ENCODE peak calls at places on chromosomes 6 and 20, in seven cellular contexts. M, H, D, J, X, N and L are unnamed samples.

GRCh38 chr6:35181313-35181932 is 32.3 kb upstream of the SCUBE3 start:
- DNase-seq in M (no peak), H (no peak), D (no peak), J (no peak), X (no peak), N (no peak), L (no peak)

GRCh38 chr6:157246048-157246630 is 77.2 kb downstream of the TMEM242 start:
- DNase-seq in M (no peak), H (no peak), D (no peak), J (no peak), X (no peak), N (no peak), L (no peak)

GRCh38 chr20:58760881-58761280 is 68.3 kb downstream of the NPEPL1 start:
- DNase-seq in M (no peak), H (no peak), D (no peak), J (no peak), X (no peak), N (peak; percentile 99), L (no peak)

GRCh38 chr20:34390769-34391447 is 27.8 kb downstream of the ITCH start:
- DNase-seq in M (no peak), H (no peak), D (no peak), J (no peak), X (peak; percentile 33), N (peak; percentile 52), L (no peak)

GRCh38 chr20:31684153-31685003 is 38.3 kb downstream of the BCL2L1 start:
- DNase-seq in M (peak; percentile 23), H (no peak), D (peak; percentile 71), J (no peak), X (no peak), N (peak; percentile 53), L (no peak)

GRCh38 chr6:45438156-45438555 is 60.4 kb upstream of the SUPT3H start:
- DNase-seq in M (no peak), H (no peak), D (no peak), J (no peak), X (no peak), N (no peak), L (no peak)

GRCh38 chr6:37928217-37928616 is 108.7 kb downstream of the ZFAND3 start:
- DNase-seq in M (no peak), H (no peak), D (no peak), J (no peak), X (no peak), N (no peak), L (no peak)

GRCh38 chr20:13898012-13898612 is 92.3 kb downstream of the SEL1L2 start:
- DNase-seq in M (no peak), H (no peak), D (no peak), J (no peak), X (no peak), N (no peak), L (no peak)

GRCh38 chr6:24673625-24674024 is 6.7 kb downstream of the ACOT13 start:
- DNase-seq in M (no peak), H (no peak), D (no peak), J (no peak), X (no peak), N (peak; percentile 15), L (no peak)

GRCh38 chr6:14552891-14553290 is 435.3 kb downstream of the CD83 start:
- DNase-seq in M (no peak), H (no peak), D (no peak), J (no peak), X (no peak), N (no peak), L (no peak)

GRCh38 chr6:1111361-1111760 is 200.5 kb upstream of the FOXQ1 start:
- DNase-seq in M (no peak), H (no peak), D (no peak), J (no peak), X (no peak), N (no peak), L (no peak)

GRCh38 chr20:46027245-46027853 is 1.7 kb upstream of the SLC12A5 start:
- DNase-seq in M (no peak), H (peak; percentile 65), D (no peak), J (peak; percentile 78), X (no peak), N (peak; percentile 38), L (no peak)

GRCh38 chr6:126535138-126535537 is 195.2 kb downstream of the CENPW start:
- DNase-seq in M (no peak), H (no peak), D (no peak), J (no peak), X (no peak), N (no peak), L (no peak)

GRCh38 chr20:3995067-3995748 is 20.1 kb downstream of the RNF24 start:
- DNase-seq in M (no peak), H (no peak), D (no peak), J (no peak), X (no peak), N (no peak), L (no peak)

GRCh38 chr6:17653198-17653881 is 53.2 kb downstream of the FAM8A1 start:
- DNase-seq in M (no peak), H (no peak), D (no peak), J (no peak), X (no peak), N (no peak), L (no peak)

GRCh38 chr20:57346477-57346876 is 4.6 kb upstream of the RAE1 start:
- DNase-seq in M (peak; percentile 36), H (peak; percentile 67), D (peak; percentile 18), J (peak; percentile 76), X (peak; percentile 51), N (peak; percentile 63), L (peak; percentile 70)

GRCh38 chr20:17505664-17506517 is 25.3 kb downstream of the BFSP1 start:
- DNase-seq in M (no peak), H (no peak), D (peak; percentile 4), J (no peak), X (no peak), N (no peak), L (no peak)

GRCh38 chr6:85113934-85114582 is 335.8 kb upstream of the NT5E start:
- DNase-seq in M (no peak), H (no peak), D (no peak), J (no peak), X (no peak), N (no peak), L (no peak)

GRCh38 chr6:43368517-43369160 is 808 bp downstream of the ZNF318 start:
- DNase-seq in M (no peak), H (peak; percentile 19), D (no peak), J (peak; percentile 62), X (peak; percentile 36), N (no peak), L (no peak)

GRCh38 chr6:42368156-42368555 is 83.6 kb downstream of the TRERF1 start:
- DNase-seq in M (no peak), H (peak; percentile 55), D (peak; percentile 39), J (no peak), X (no peak), N (peak; percentile 49), L (no peak)

GRCh38 chr20:59518881-59519706 is 85.2 kb upstream of the PHACTR3 start:
- DNase-seq in M (peak; percentile 21), H (peak; percentile 80), D (no peak), J (peak; percentile 54), X (no peak), N (peak; percentile 38), L (peak; percentile 47)

GRCh38 chr6:161393839-161394364 is 120.0 kb upstream of the AGPAT4 start:
- DNase-seq in M (peak; percentile 26), H (peak; percentile 78), D (peak; percentile 68), J (peak; percentile 65), X (no peak), N (peak; percentile 91), L (peak; percentile 28)

GRCh38 chr6:14661188-14661587 is 543.6 kb downstream of the CD83 start:
- DNase-seq in M (peak; percentile 86), H (peak; percentile 29), D (no peak), J (no peak), X (no peak), N (peak; percentile 89), L (no peak)

GRCh38 chr20:48626226-48626937 is 201.4 kb downstream of the PREX1 start:
- DNase-seq in M (no peak), H (no peak), D (no peak), J (no peak), X (no peak), N (peak; percentile 97), L (no peak)

GRCh38 chr20:1569417-1569861 is 11.9 kb upstream of the SIRPD start:
- DNase-seq in M (no peak), H (peak; percentile 0), D (no peak), J (no peak), X (no peak), N (peak; percentile 78), L (no peak)

GRCh38 chr20:35327074-35327976 is 35.1 kb upstream of the FAM83C start:
- DNase-seq in M (no peak), H (no peak), D (no peak), J (no peak), X (peak; percentile 85), N (no peak), L (no peak)

GRCh38 chr6:36131517-36132220 is 1.4 kb downstream of the MAPK13 start:
- DNase-seq in M (no peak), H (peak; percentile 88), D (peak; percentile 44), J (no peak), X (peak; percentile 59), N (peak; percentile 62), L (no peak)

GRCh38 chr6:1510239-1510638 is 99.5 kb upstream of the FOXC1 start:
- DNase-seq in M (no peak), H (no peak), D (no peak), J (no peak), X (no peak), N (no peak), L (no peak)

GRCh38 chr6:45783716-45784115 is 231.9 kb downstream of the CLIC5 start:
- DNase-seq in M (no peak), H (no peak), D (no peak), J (no peak), X (no peak), N (no peak), L (no peak)

GRCh38 chr20:64226686-64227576 is 28.6 kb upstream of the PCMTD2 start:
- DNase-seq in M (no peak), H (no peak), D (peak; percentile 38), J (no peak), X (no peak), N (no peak), L (no peak)

GRCh38 chr6:168154263-168154917 is 75.4 kb upstream of the FRMD1 start:
- DNase-seq in M (no peak), H (no peak), D (no peak), J (no peak), X (no peak), N (no peak), L (no peak)

GRCh38 chr6:31354788-31355539 is 2.0 kb downstream of the HLA-B start:
- DNase-seq in M (no peak), H (no peak), D (no peak), J (no peak), X (no peak), N (no peak), L (no peak)

GRCh38 chr6:125188594-125189203 is 35.1 kb downstream of the TPD52L1 start:
- DNase-seq in M (no peak), H (no peak), D (no peak), J (no peak), X (no peak), N (no peak), L (no peak)

GRCh38 chr6:135215563-135215962 is 34.5 kb downstream of the MYB start:
- DNase-seq in M (no peak), H (no peak), D (no peak), J (no peak), X (no peak), N (no peak), L (no peak)

GRCh38 chr20:51700809-51701285 is 67.3 kb downstream of the ATP9A start:
- DNase-seq in M (no peak), H (peak; percentile 48), D (no peak), J (no peak), X (no peak), N (peak; percentile 15), L (no peak)

GRCh38 chr6:109526905-109527628 is 44.0 kb upstream of the ZBTB24 start:
- DNase-seq in M (peak; percentile 57), H (peak; percentile 64), D (peak; percentile 7), J (peak; percentile 61), X (no peak), N (peak; percentile 46), L (peak; percentile 44)

GRCh38 chr6:56440551-56440981 is 193.2 kb upstream of the COL21A1 start:
- DNase-seq in M (no peak), H (no peak), D (no peak), J (no peak), X (no peak), N (no peak), L (no peak)

GRCh38 chr6:3022765-3023662 is 23.3 kb downstream of the NQO2 start:
- DNase-seq in M (no peak), H (no peak), D (peak; percentile 24), J (no peak), X (no peak), N (peak; percentile 73), L (no peak)